ENCODE peak calls at places on chromosome 15, in six cellular contexts. G, T, I, P, C and U are unnamed samples.

GRCh38 chr15:43985976-43986375 is 159.2 kb downstream of the WDR76 start:
- DNase-seq in G (no peak), T (no peak), I (no peak), P (no peak), C (no peak), U (no peak)

GRCh38 chr15:43776718-43777292 is at the start of gene ELL3:
- DNase-seq in G (peak; percentile 95), T (no peak), I (no peak), P (peak; percentile 87), C (peak; percentile 47), U (peak; percentile 85)

GRCh38 chr15:78626611-78627010 is 5.8 kb upstream of the CHRNA3 start:
- DNase-seq in G (no peak), T (no peak), I (no peak), P (no peak), C (no peak), U (no peak)

GRCh38 chr15:62287066-62287857 is 122.2 kb upstream of the C2CD4B start:
- DNase-seq in G (no peak), T (no peak), I (no peak), P (no peak), C (no peak), U (no peak)

GRCh38 chr15:65399001-65399706 is 21.4 kb upstream of the IGDCC3 start:
- DNase-seq in G (no peak), T (no peak), I (no peak), P (no peak), C (no peak), U (no peak)

GRCh38 chr15:65939901-65940617 is 70.8 kb downstream of the RAB11A start:
- DNase-seq in G (no peak), T (peak; percentile 74), I (no peak), P (no peak), C (peak; percentile 77), U (peak; percentile 56)

GRCh38 chr15:53872410-53872809 is 105.8 kb upstream of the UNC13C start:
- DNase-seq in G (no peak), T (no peak), I (no peak), P (no peak), C (no peak), U (no peak)

GRCh38 chr15:29348308-29348914 is 78.8 kb upstream of the NSMCE3 start:
- DNase-seq in G (no peak), T (no peak), I (no peak), P (no peak), C (no peak), U (no peak)

GRCh38 chr15:89863918-89864317 is 29.9 kb downstream of the AP3S2 start:
- DNase-seq in G (no peak), T (no peak), I (no peak), P (no peak), C (no peak), U (no peak)

GRCh38 chr15:68277131-68277604 is 377 bp upstream of the FEM1B start:
- DNase-seq in G (no peak), T (no peak), I (no peak), P (peak; percentile 90), C (no peak), U (peak; percentile 49)

GRCh38 chr15:79593119-79593869 is 161.2 kb downstream of the MINAR1 start:
- DNase-seq in G (no peak), T (no peak), I (no peak), P (peak; percentile 60), C (no peak), U (peak; percentile 6)

GRCh38 chr15:89400121-89400996 is 65.7 kb upstream of the POLG start:
- DNase-seq in G (peak; percentile 40), T (no peak), I (no peak), P (no peak), C (no peak), U (peak; percentile 51)

GRCh38 chr15:63258658-63259057 is 18.7 kb upstream of the APH1B start:
- DNase-seq in G (no peak), T (no peak), I (no peak), P (no peak), C (no peak), U (no peak)

GRCh38 chr15:81105521-81105920 is 28.5 kb upstream of the CFAP161 start:
- DNase-seq in G (no peak), T (no peak), I (no peak), P (no peak), C (peak; percentile 33), U (no peak)

GRCh38 chr15:41780266-41780665 is 6.0 kb downstream of the MAPKBP1 start:
- DNase-seq in G (no peak), T (no peak), I (no peak), P (no peak), C (no peak), U (no peak)
- H3K4me3 ChIP-seq in G (no peak overlapping the region), T (no peak overlapping the region), I (no peak overlapping the region), P (no peak overlapping the region), C (no peak overlapping the region), U (no peak overlapping the region)

GRCh38 chr15:40736575-40736974 is 18.5 kb downstream of the RMDN3 start:
- DNase-seq in G (no peak), T (no peak), I (no peak), P (no peak), C (no peak), U (no peak)
- H3K4me3 ChIP-seq in G (no peak overlapping the region), T (no peak overlapping the region), I (no peak overlapping the region), P (no peak overlapping the region), C (no peak overlapping the region), U (no peak overlapping the region)

DNA sequence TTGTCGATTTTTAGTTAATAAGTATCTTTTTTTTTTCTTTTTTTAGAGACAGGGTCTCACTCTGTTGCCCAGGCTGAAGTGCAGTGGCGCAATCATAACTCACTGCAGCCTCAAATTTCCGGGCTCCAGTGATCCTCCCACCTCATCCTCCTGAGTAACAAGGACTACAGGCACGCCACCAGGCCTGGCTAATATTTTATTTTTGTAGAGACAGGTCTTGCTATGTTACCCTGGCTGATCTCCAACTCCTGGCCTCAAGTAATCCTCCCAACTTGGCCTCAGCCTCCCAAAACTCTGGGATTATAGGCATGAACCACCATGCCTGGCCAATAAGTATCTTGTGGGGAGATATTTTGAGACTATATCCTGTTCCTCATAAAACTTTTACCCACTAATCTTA is 29.4 kb upstream of the ARID3B start:
- DNase-seq in G (no peak), T (no peak), I (no peak), P (no peak), C (no peak), U (peak; percentile 53)
- H3K4me3 ChIP-seq in G (no peak overlapping the region), T (no peak overlapping the region), I (no peak overlapping the region), P (no peak overlapping the region), C (no peak overlapping the region), U (no peak overlapping the region)

GRCh38 chr15:41660235-41661077 is at the start of gene MGA:
- DNase-seq in G (peak; percentile 97), T (peak; percentile 60), I (peak; percentile 91), P (peak; percentile 97), C (peak; percentile 86), U (peak; percentile 40)

GRCh38 chr15:41658689-41659088 is 1.5 kb upstream of the MGA start:
- DNase-seq in G (no peak), T (no peak), I (no peak), P (no peak), C (no peak), U (no peak)

GRCh38 chr15:41661078-41661528 is 898 bp downstream of the MGA start:
- DNase-seq in G (no peak), T (no peak), I (no peak), P (no peak), C (no peak), U (no peak)

GRCh38 chr15:41659190-41659589 is 1.0 kb upstream of the MGA start:
- DNase-seq in G (no peak), T (no peak), I (no peak), P (no peak), C (no peak), U (no peak)

GRCh38 chr15:41659855-41660234 is 360 bp upstream of the MGA start:
- DNase-seq in G (no peak), T (no peak), I (no peak), P (no peak), C (no peak), U (no peak)
- H3K4me3 ChIP-seq in G (peak overlapping the region; percentile 29), T (peak overlapping the region; percentile 57), I (peak overlapping the region; percentile 85), P (peak overlapping the region; percentile 49), C (peak overlapping the region; percentile 67), U (no peak overlapping the region)

GRCh38 chr15:86876387-86876786 is 796.7 kb downstream of the AGBL1 start:
- DNase-seq in G (no peak), T (no peak), I (no peak), P (no peak), C (no peak), U (no peak)

GRCh38 chr15:86877171-86877631 is 797.5 kb downstream of the AGBL1 start:
- DNase-seq in G (no peak), T (no peak), I (no peak), P (peak; percentile 54), C (no peak), U (peak; percentile 36)

DNA sequence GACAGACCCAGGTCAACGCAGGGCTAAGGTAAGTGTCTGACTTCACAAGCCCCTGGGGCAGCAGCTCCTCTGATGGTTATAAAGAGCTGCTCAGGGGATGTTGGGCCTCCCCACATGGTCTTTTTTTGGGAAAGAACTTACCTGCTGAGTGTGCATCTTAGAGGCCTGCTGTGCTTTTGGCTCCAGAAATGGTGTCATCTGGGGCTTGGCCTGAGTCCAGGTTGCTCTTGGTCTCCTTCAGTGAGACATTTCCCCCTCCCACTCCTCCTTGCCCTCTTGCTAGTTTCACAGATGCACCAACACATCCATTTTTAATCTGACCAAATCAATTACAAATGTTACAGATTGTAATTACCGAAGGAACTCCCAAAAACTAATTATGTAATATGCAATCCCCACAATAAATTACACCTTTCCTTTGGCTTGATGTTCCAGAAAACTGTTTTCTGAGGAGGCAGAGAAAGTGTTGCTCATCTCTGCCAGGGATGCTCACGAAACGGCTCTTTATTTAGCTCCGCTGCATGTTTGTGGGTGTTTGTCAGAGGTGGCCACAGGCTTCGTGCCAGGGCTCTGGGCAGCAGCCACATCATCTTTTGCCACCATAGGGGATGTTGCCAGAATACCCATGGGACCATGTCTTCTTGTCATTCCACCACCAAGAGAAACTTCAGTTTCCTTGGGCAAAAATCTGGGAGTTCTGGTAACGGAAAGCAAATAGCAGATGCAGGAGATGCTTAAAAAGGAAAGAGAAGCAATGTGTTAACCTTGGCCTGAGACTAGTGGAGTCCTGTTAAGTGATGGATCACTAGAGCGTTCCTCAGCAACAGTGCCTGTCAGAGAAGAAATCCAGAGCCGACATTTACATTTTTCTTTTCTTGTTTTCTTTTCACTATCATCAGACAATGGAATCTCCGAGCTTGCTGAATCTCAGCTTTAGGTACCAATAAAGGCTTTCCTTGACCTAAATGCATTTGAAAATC is 799.9 kb downstream of the AGBL1 start:
- DNase-seq in G (no peak), T (no peak), I (no peak), P (no peak), C (no peak), U (no peak)
- H3K4me3 ChIP-seq in G (no peak overlapping the region), T (no peak overlapping the region), I (no peak overlapping the region), P (no peak overlapping the region), C (no peak overlapping the region), U (no peak overlapping the region)

DNA sequence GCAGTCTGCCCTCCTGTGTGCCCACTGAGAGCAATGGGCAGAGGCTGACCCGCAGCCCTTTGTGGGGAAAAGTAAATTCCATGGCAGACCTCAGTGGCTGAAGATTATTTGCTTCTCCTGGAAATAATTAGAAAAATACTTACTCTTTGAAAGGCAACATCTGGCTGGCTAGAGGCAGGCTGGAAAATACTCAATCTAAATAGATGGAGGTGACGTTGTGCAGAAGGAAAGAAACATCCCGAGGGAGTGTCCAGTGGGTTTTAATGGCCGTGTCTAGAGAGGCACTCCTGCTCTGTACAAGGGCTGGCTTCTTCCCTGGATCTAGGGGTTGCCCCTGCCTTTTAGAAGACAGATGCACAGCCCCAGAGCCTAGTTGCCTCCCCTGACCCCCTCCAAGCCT is 27.2 kb downstream of the CGNL1 start:
- DNase-seq in G (no peak), T (no peak), I (no peak), P (no peak), C (no peak), U (no peak)
- H3K4me3 ChIP-seq in G (no peak overlapping the region), T (no peak overlapping the region), I (no peak overlapping the region), P (no peak overlapping the region), C (no peak overlapping the region), U (no peak overlapping the region)